ENCODE peak calls at places on chromosome X, in seven cellular contexts. One of them, this sample, is unnamed.

GRCh38 chrX:68835468-68835867 is 6.6 kb downstream of the EFNB1 start:
- DNase-seq in HCT116: no peak
- DNase-seq in MM.1S: no peak
- DNase-seq in GM23338: no peak
- DNase-seq in hepatocyte: no peak
- DNase-seq in neural progenitor cell: no peak
- DNase-seq in PC-3: no peak
- DNase-seq in this sample: no peak

GRCh38 chrX:101220881-101221280 is 1.3 kb downstream of the DRP2 start:
- DNase-seq in HCT116: no peak
- DNase-seq in MM.1S: peak
- DNase-seq in GM23338: no peak
- DNase-seq in hepatocyte: no peak
- DNase-seq in neural progenitor cell: no peak
- DNase-seq in PC-3: no peak
- DNase-seq in this sample: no peak

GRCh38 chrX:109997786-109998452 is 5.0 kb upstream of the TMEM164 start:
- DNase-seq in HCT116: no peak
- DNase-seq in MM.1S: no peak
- DNase-seq in GM23338: no peak
- DNase-seq in hepatocyte: no peak
- DNase-seq in neural progenitor cell: peak
- DNase-seq in PC-3: peak
- DNase-seq in this sample: no peak

GRCh38 chrX:141632124-141632523 is 42.6 kb downstream of the SPANXA2 start:
- DNase-seq in HCT116: no peak
- DNase-seq in MM.1S: no peak
- DNase-seq in GM23338: no peak
- DNase-seq in hepatocyte: no peak
- DNase-seq in neural progenitor cell: no peak
- DNase-seq in PC-3: no peak
- DNase-seq in this sample: no peak

GRCh38 chrX:79369871-79370270 is 2.7 kb upstream of the ITM2A start:
- DNase-seq in HCT116: no peak
- DNase-seq in MM.1S: no peak
- DNase-seq in GM23338: no peak
- DNase-seq in hepatocyte: no peak
- DNase-seq in neural progenitor cell: no peak
- DNase-seq in PC-3: no peak
- DNase-seq in this sample: no peak

GRCh38 chrX:65871671-65872311 is 168.1 kb downstream of the VSIG4 start:
- DNase-seq in HCT116: peak
- DNase-seq in MM.1S: peak
- DNase-seq in GM23338: peak
- DNase-seq in hepatocyte: peak
- DNase-seq in neural progenitor cell: peak
- DNase-seq in PC-3: peak
- DNase-seq in this sample: peak

GRCh38 chrX:34521563-34521962 is 135.5 kb downstream of the TMEM47 start:
- DNase-seq in HCT116: no peak
- DNase-seq in MM.1S: no peak
- DNase-seq in GM23338: peak
- DNase-seq in hepatocyte: no peak
- DNase-seq in neural progenitor cell: peak
- DNase-seq in PC-3: peak
- DNase-seq in this sample: peak

GRCh38 chrX:34866636-34867035 is 76.0 kb upstream of the FAM47B start:
- DNase-seq in HCT116: no peak
- DNase-seq in MM.1S: no peak
- DNase-seq in GM23338: no peak
- DNase-seq in hepatocyte: no peak
- DNase-seq in neural progenitor cell: no peak
- DNase-seq in PC-3: no peak
- DNase-seq in this sample: peak

GRCh38 chrX:102934624-102935023 is 2.4 kb upstream of the RAB40AL start:
- DNase-seq in HCT116: no peak
- DNase-seq in MM.1S: peak
- DNase-seq in GM23338: peak
- DNase-seq in hepatocyte: peak
- DNase-seq in neural progenitor cell: peak
- DNase-seq in PC-3: peak
- DNase-seq in this sample: peak

GRCh38 chrX:37361596-37361995 is 12.4 kb downstream of the PRRG1 start:
- DNase-seq in HCT116: no peak
- DNase-seq in MM.1S: no peak
- DNase-seq in GM23338: no peak
- DNase-seq in hepatocyte: no peak
- DNase-seq in neural progenitor cell: no peak
- DNase-seq in PC-3: no peak
- DNase-seq in this sample: peak

GRCh38 chrX:283115-283845 is 2.1 kb downstream of the PLCXD1 start:
- DNase-seq in HCT116: peak
- DNase-seq in MM.1S: peak
- DNase-seq in GM23338: peak
- DNase-seq in hepatocyte: peak
- DNase-seq in neural progenitor cell: peak
- DNase-seq in PC-3: peak
- DNase-seq in this sample: peak

GRCh38 chrX:139759637-139760036 is 51.7 kb upstream of the MCF2 start:
- DNase-seq in HCT116: no peak
- DNase-seq in MM.1S: peak
- DNase-seq in GM23338: peak
- DNase-seq in hepatocyte: peak
- DNase-seq in neural progenitor cell: peak
- DNase-seq in PC-3: peak
- DNase-seq in this sample: peak

GRCh38 chrX:86002076-86002896 is 45.1 kb downstream of the CHM start:
- DNase-seq in HCT116: peak
- DNase-seq in MM.1S: peak
- DNase-seq in GM23338: peak
- DNase-seq in hepatocyte: peak
- DNase-seq in neural progenitor cell: peak
- DNase-seq in PC-3: peak
- DNase-seq in this sample: no peak

GRCh38 chrX:69179380-69179911 is 14.2 kb upstream of the PJA1 start:
- DNase-seq in HCT116: no peak
- DNase-seq in MM.1S: no peak
- DNase-seq in GM23338: peak
- DNase-seq in hepatocyte: peak
- DNase-seq in neural progenitor cell: peak
- DNase-seq in PC-3: no peak
- DNase-seq in this sample: no peak

GRCh38 chrX:150616179-150616862 is 47.9 kb downstream of the MTM1 start:
- DNase-seq in HCT116: no peak
- DNase-seq in MM.1S: no peak
- DNase-seq in GM23338: peak
- DNase-seq in hepatocyte: no peak
- DNase-seq in neural progenitor cell: no peak
- DNase-seq in PC-3: no peak
- DNase-seq in this sample: no peak

GRCh38 chrX:37666516-37666915 is 19.1 kb upstream of the XK start:
- DNase-seq in HCT116: no peak
- DNase-seq in MM.1S: no peak
- DNase-seq in GM23338: no peak
- DNase-seq in hepatocyte: no peak
- DNase-seq in neural progenitor cell: no peak
- DNase-seq in PC-3: peak
- DNase-seq in this sample: no peak

GRCh38 chrX:8548446-8548845 is 83.8 kb downstream of the VCX3B start:
- DNase-seq in HCT116: no peak
- DNase-seq in MM.1S: no peak
- DNase-seq in GM23338: no peak
- DNase-seq in hepatocyte: no peak
- DNase-seq in neural progenitor cell: no peak
- DNase-seq in PC-3: no peak
- DNase-seq in this sample: no peak

GRCh38 chrX:110418220-110418856 is 59.7 kb downstream of the RTL9 start:
- DNase-seq in HCT116: no peak
- DNase-seq in MM.1S: peak
- DNase-seq in GM23338: peak
- DNase-seq in hepatocyte: peak
- DNase-seq in neural progenitor cell: peak
- DNase-seq in PC-3: peak
- DNase-seq in this sample: peak

GRCh38 chrX:46185923-46186810 is 359.1 kb downstream of the ZNF674 start:
- DNase-seq in HCT116: no peak
- DNase-seq in MM.1S: no peak
- DNase-seq in GM23338: no peak
- DNase-seq in hepatocyte: no peak
- DNase-seq in neural progenitor cell: no peak
- DNase-seq in PC-3: peak
- DNase-seq in this sample: no peak

GRCh38 chrX:22063284-22063683 is 31.2 kb downstream of the PHEX start:
- DNase-seq in HCT116: no peak
- DNase-seq in MM.1S: peak
- DNase-seq in GM23338: no peak
- DNase-seq in hepatocyte: no peak
- DNase-seq in neural progenitor cell: peak
- DNase-seq in PC-3: no peak
- DNase-seq in this sample: no peak

GRCh38 chrX:77668391-77669237 is 117.4 kb downstream of the ATRX start:
- DNase-seq in HCT116: no peak
- DNase-seq in MM.1S: no peak
- DNase-seq in GM23338: no peak
- DNase-seq in hepatocyte: no peak
- DNase-seq in neural progenitor cell: no peak
- DNase-seq in PC-3: peak
- DNase-seq in this sample: peak

GRCh38 chrX:40644175-40644574 is 3.2 kb downstream of the CXorf38 start:
- DNase-seq in HCT116: no peak
- DNase-seq in MM.1S: no peak
- DNase-seq in GM23338: no peak
- DNase-seq in hepatocyte: no peak
- DNase-seq in neural progenitor cell: no peak
- DNase-seq in PC-3: no peak
- DNase-seq in this sample: peak

GRCh38 chrX:40647307-40648197 is at the start of gene CXorf38:
- DNase-seq in HCT116: peak
- DNase-seq in MM.1S: peak
- DNase-seq in GM23338: peak
- DNase-seq in hepatocyte: peak
- DNase-seq in neural progenitor cell: peak
- DNase-seq in PC-3: peak
- DNase-seq in this sample: peak

GRCh38 chrX:40646489-40647306 is 663 bp downstream of the CXorf38 start:
- DNase-seq in HCT116: no peak
- DNase-seq in MM.1S: peak
- DNase-seq in GM23338: peak
- DNase-seq in hepatocyte: peak
- DNase-seq in neural progenitor cell: peak
- DNase-seq in PC-3: peak
- DNase-seq in this sample: peak

DNA sequence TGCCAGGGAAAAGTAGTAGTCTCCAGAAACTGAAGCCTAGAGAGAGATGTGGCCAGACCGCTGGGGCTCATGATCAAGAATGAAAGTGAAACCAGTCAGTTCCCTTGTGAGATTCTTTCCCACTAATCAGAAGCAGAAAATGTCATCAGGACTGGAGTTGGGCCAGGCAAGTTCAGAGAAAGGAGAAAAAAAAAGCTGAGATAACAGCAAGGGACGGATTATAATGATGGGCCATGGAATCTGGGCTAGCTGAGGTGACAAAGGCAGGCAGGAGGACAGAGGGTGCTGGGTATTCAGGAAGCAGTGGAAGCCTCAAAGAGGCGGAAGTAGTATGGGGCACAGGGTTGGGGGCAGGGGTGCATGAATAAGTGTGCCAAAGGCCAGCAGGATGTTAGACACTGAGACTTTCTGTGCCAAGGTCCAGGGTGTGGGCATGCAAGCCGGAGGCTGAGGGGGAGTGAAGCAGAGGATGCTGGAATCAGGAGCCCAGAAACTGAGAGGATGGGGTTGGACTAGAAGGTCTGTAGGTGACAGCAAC is 2.5 kb downstream of the CXorf38 start:
- DNase-seq in HCT116: no peak
- DNase-seq in MM.1S: peak
- DNase-seq in GM23338: no peak
- DNase-seq in hepatocyte: peak
- DNase-seq in neural progenitor cell: no peak
- DNase-seq in PC-3: peak
- DNase-seq in this sample: peak
- TF ChIP-seq EZH2phosphoT487 in HCT116: no peak
- TF ChIP-seq EZH2phosphoT487 in MM.1S: no peak
- TF ChIP-seq EZH2phosphoT487 in GM23338: no peak
- TF ChIP-seq EZH2phosphoT487 in hepatocyte: no peak
- TF ChIP-seq EZH2phosphoT487 in neural progenitor cell: no peak
- TF ChIP-seq EZH2phosphoT487 in PC-3: no peak
- TF ChIP-seq EZH2phosphoT487 in this sample: no peak

GRCh38 chrX:132425744-132426318 is 63.0 kb downstream of the MBNL3 start:
- DNase-seq in HCT116: no peak
- DNase-seq in MM.1S: no peak
- DNase-seq in GM23338: no peak
- DNase-seq in hepatocyte: no peak
- DNase-seq in neural progenitor cell: no peak
- DNase-seq in PC-3: no peak
- DNase-seq in this sample: no peak
- H3K27ac ChIP-seq in HCT116: no peak
- H3K27ac ChIP-seq in MM.1S: no peak
- H3K27ac ChIP-seq in GM23338: no peak
- H3K27ac ChIP-seq in hepatocyte: no peak
- H3K27ac ChIP-seq in neural progenitor cell: no peak
- H3K27ac ChIP-seq in PC-3: no peak
- H3K27ac ChIP-seq in this sample: no peak

GRCh38 chrX:9846631-9847030 is 60.4 kb downstream of the SHROOM2 start:
- DNase-seq in HCT116: no peak
- DNase-seq in MM.1S: no peak
- DNase-seq in GM23338: no peak
- DNase-seq in hepatocyte: no peak
- DNase-seq in neural progenitor cell: no peak
- DNase-seq in PC-3: no peak
- DNase-seq in this sample: peak

GRCh38 chrX:9845574-9845948 is 59.3 kb downstream of the SHROOM2 start:
- DNase-seq in HCT116: no peak
- DNase-seq in MM.1S: no peak
- DNase-seq in GM23338: no peak
- DNase-seq in hepatocyte: no peak
- DNase-seq in neural progenitor cell: no peak
- DNase-seq in PC-3: no peak
- DNase-seq in this sample: no peak

GRCh38 chrX:9844936-9845573 is 58.8 kb downstream of the SHROOM2 start:
- DNase-seq in HCT116: no peak
- DNase-seq in MM.1S: no peak
- DNase-seq in GM23338: no peak
- DNase-seq in hepatocyte: no peak
- DNase-seq in neural progenitor cell: no peak
- DNase-seq in PC-3: no peak
- DNase-seq in this sample: no peak

GRCh38 chrX:9847071-9847470 is 60.8 kb downstream of the SHROOM2 start:
- DNase-seq in HCT116: no peak
- DNase-seq in MM.1S: no peak
- DNase-seq in GM23338: no peak
- DNase-seq in hepatocyte: peak
- DNase-seq in neural progenitor cell: no peak
- DNase-seq in PC-3: peak
- DNase-seq in this sample: peak

GRCh38 chrX:9842541-9842940 is 56.3 kb downstream of the SHROOM2 start:
- DNase-seq in HCT116: no peak
- DNase-seq in MM.1S: no peak
- DNase-seq in GM23338: peak
- DNase-seq in hepatocyte: peak
- DNase-seq in neural progenitor cell: peak
- DNase-seq in PC-3: no peak
- DNase-seq in this sample: no peak
- H3K4me2 ChIP-seq in HCT116: no peak
- H3K4me2 ChIP-seq in MM.1S: no peak
- H3K4me2 ChIP-seq in GM23338: peak
- H3K4me2 ChIP-seq in hepatocyte: peak
- H3K4me2 ChIP-seq in neural progenitor cell: peak
- H3K4me2 ChIP-seq in PC-3: no peak
- H3K4me2 ChIP-seq in this sample: no peak

GRCh38 chrX:129462707-129463106 is 60.6 kb downstream of the SMARCA1 start:
- DNase-seq in HCT116: no peak
- DNase-seq in MM.1S: peak
- DNase-seq in GM23338: no peak
- DNase-seq in hepatocyte: no peak
- DNase-seq in neural progenitor cell: no peak
- DNase-seq in PC-3: peak
- DNase-seq in this sample: peak
- TF ChIP-seq EZH2phosphoT487 in HCT116: no peak
- TF ChIP-seq EZH2phosphoT487 in MM.1S: no peak
- TF ChIP-seq EZH2phosphoT487 in GM23338: no peak
- TF ChIP-seq EZH2phosphoT487 in hepatocyte: no peak
- TF ChIP-seq EZH2phosphoT487 in neural progenitor cell: no peak
- TF ChIP-seq EZH2phosphoT487 in PC-3: no peak
- TF ChIP-seq EZH2phosphoT487 in this sample: no peak